ENCODE peak calls at places on chromosome 10, in five cellular contexts. C is A172; E is HFF-Myc; A is adrenal gland; F is central memory CD8-positive, alpha-beta T cell. Y is an unnamed sample.

GRCh38 chr10:67788028-67788886 is 49.7 kb downstream of the DNAJC12 start:
- DNase-seq in C (no peak), E (peak; percentile 5), A (peak; percentile 59), F (peak; percentile 46), Y (no peak)

GRCh38 chr10:119315128-119316001 is 108.0 kb downstream of the GRK5 start:
- DNase-seq in C (peak; percentile 94), E (peak; percentile 77), A (peak; percentile 64), F (no peak), Y (peak; percentile 74)

GRCh38 chr10:35412900-35413491 is 76.7 kb downstream of the CCNY start:
- DNase-seq in C (peak; percentile 88), E (no peak), A (no peak), F (no peak), Y (no peak)

GRCh38 chr10:101569838-101570763 is 18.0 kb downstream of the POLL start:
- DNase-seq in C (peak; percentile 70), E (no peak), A (peak; percentile 81), F (peak; percentile 68), Y (no peak)

GRCh38 chr10:96699613-96700012 is 20.7 kb downstream of the PIK3AP1 start:
- DNase-seq in C (no peak), E (no peak), A (no peak), F (no peak), Y (no peak)

GRCh38 chr10:74924251-74924954 is 98.0 kb downstream of the KAT6B start:
- DNase-seq in C (peak; percentile 88), E (peak; percentile 85), A (no peak), F (no peak), Y (no peak)

GRCh38 chr10:77328272-77328816 is 309.3 kb downstream of the KCNMA1 start:
- DNase-seq in C (no peak), E (no peak), A (peak; percentile 24), F (no peak), Y (no peak)

GRCh38 chr10:113463777-113464176 is 89.1 kb upstream of the HABP2 start:
- DNase-seq in C (no peak), E (no peak), A (no peak), F (no peak), Y (no peak)

GRCh38 chr10:93420091-93420490 is 62.0 kb downstream of the MYOF start:
- DNase-seq in C (no peak), E (peak; percentile 32), A (no peak), F (no peak), Y (no peak)

GRCh38 chr10:121490906-121491519 is 107.2 kb downstream of the FGFR2 start:
- DNase-seq in C (no peak), E (no peak), A (no peak), F (no peak), Y (no peak)

Y was measured in brain pericyte.